ENCODE peak calls at places on chromosomes 16 and 17, in eight cellular contexts. J, D, U, K, Z, N, E and X are unnamed samples.
A peak's percentile ranks its signal among the peaks of the same experiment; 100 is the strongest.

GRCh38 chr17:73999246-73999645 is 204.2 kb upstream of the RPL38 start:
- DNase-seq in J (no peak), D (no peak), U (no peak), K (no peak), Z (no peak), N (no peak), E (no peak), X (no peak)

GRCh38 chr16:81175325-81175891 is 63.1 kb upstream of the BCO1 start:
- DNase-seq in J (no peak), D (peak; percentile 65), U (no peak), K (no peak), Z (no peak), N (no peak), E (no peak), X (no peak)

GRCh38 chr16:83915081-83915480 is 16.2 kb downstream of the MLYCD start:
- DNase-seq in J (no peak), D (no peak), U (no peak), K (no peak), Z (no peak), N (no peak), E (no peak), X (no peak)

GRCh38 chr17:80870401-80870800 is 121.2 kb upstream of the CHMP6 start:
- DNase-seq in J (no peak), D (no peak), U (no peak), K (no peak), Z (no peak), N (peak; percentile 47), E (no peak), X (no peak)

GRCh38 chr16:30887927-30888326 is 6.0 kb downstream of the BCL7C start:
- DNase-seq in J (no peak), D (no peak), U (no peak), K (no peak), Z (no peak), N (no peak), E (no peak), X (no peak)

GRCh38 chr17:15999974-16000827 is 577 bp downstream of the TTC19 start:
- DNase-seq in J (no peak), D (peak; percentile 44), U (no peak), K (no peak), Z (no peak), N (peak; percentile 45), E (no peak), X (no peak)

GRCh38 chr16:3952342-3953131 is 72.0 kb upstream of the CREBBP start:
- DNase-seq in J (no peak), D (peak; percentile 75), U (no peak), K (no peak), Z (no peak), N (peak; percentile 19), E (no peak), X (no peak)

GRCh38 chr16:63530208-63530607 is 1494.0 kb upstream of the CDH8 start:
- DNase-seq in J (no peak), D (peak; percentile 6), U (no peak), K (no peak), Z (no peak), N (no peak), E (no peak), X (no peak)